ENCODE peak calls at places on chromosomes 5 and 9, in ten cellular contexts. K, F, R, Y, Z, X, D, W, H and B are unnamed samples.

GRCh38 chr5:113693621-113694130 is 180.2 kb downstream of the YTHDC2 start:
- DNase-seq in R (no peak), H (no peak), D (no peak), Y (no peak), Z (no peak), F (no peak), K (no peak), W (no peak), X (no peak), B (no peak)

GRCh38 chr9:100639851-100640250 is 62.0 kb downstream of the CAVIN4 start:
- DNase-seq in K (no peak), Z (no peak), X (no peak), W (no peak), H (no peak), Y (no peak), D (no peak), R (no peak), F (no peak), B (no peak)

GRCh38 chr9:133844876-133845658 is 106.9 kb upstream of the SARDH start:
- DNase-seq in Y (no peak), Z (no peak), H (no peak), K (peak), F (peak), W (no peak), R (no peak), D (peak), X (no peak), B (no peak)

GRCh38 chr5:5340206-5340729 is 82.2 kb upstream of the ICE1 start:
- DNase-seq in R (no peak), Y (no peak), F (no peak), W (peak), Z (no peak), K (no peak), H (no peak), X (no peak), D (peak), B (peak)

GRCh38 chr5:69035665-69036064 is 58.1 kb upstream of the SLC30A5 start:
- DNase-seq in X (no peak), W (no peak), R (no peak), K (no peak), F (no peak), H (no peak), Y (no peak), D (no peak), Z (no peak), B (no peak)

GRCh38 chr5:132751444-132751843 is 4.2 kb downstream of the CCNI2 start:
- DNase-seq in H (peak), W (peak), K (no peak), Z (peak), Y (no peak), X (no peak), F (no peak), D (peak), R (no peak), B (no peak)

GRCh38 chr5:147921134-147921533 is 14.8 kb upstream of the C5orf46 start:
- DNase-seq in K (no peak), Y (no peak), Z (no peak), D (no peak), F (no peak), X (no peak), W (no peak), R (no peak), H (no peak), B (no peak)

GRCh38 chr5:116527587-116527986 is 47.0 kb downstream of the SEMA6A start:
- DNase-seq in Y (no peak), X (no peak), Z (no peak), R (no peak), F (no peak), K (no peak), D (no peak), W (no peak), H (no peak), B (no peak)

GRCh38 chr9:3321186-3321585 is 204.6 kb downstream of the RFX3 start:
- DNase-seq in K (no peak), H (no peak), D (no peak), R (no peak), Z (no peak), X (no peak), W (no peak), F (no peak), Y (no peak), B (no peak)